ENCODE peak calls at places on chromosomes 6 and 20, in nine cellular contexts. T is activated T-helper 1 cell treated with Interleukin-2 at 50 U/mL for 16 hours; O is EL; C is stimulated activated CD4-positive, alpha-beta T cell treated with anti-CD3 and anti-CD28 coated beads, TNF-alpha, amount 100 ng/mL, for 1 hour; Z is KG1; Y is T-cell; N is stimulated activated CD8-positive, alpha-beta memory T cell treated with anti-CD3 and anti-CD28 coated beads, Interleukin-2, amount 100 ng/mL, for 48 hours; U is NCI-H748 treated with DMSO at 0.1 percent for 48 hours; B is IMR-90. J is an unnamed sample.
A peak's percentile ranks its signal among the peaks of the same experiment; 100 is the strongest.

GRCh38 chr6:56004421-56004820 is 129.0 kb upstream of the BMP5 start:
- DNase-seq in T (no peak), O (peak; percentile 56), C (no peak), Z (no peak), Y (no peak), N (no peak), U (no peak), B (peak; percentile 5), J (no peak)

GRCh38 chr6:6722195-6722594 is 133.7 kb downstream of the LY86 start:
- DNase-seq in T (no peak), O (no peak), C (no peak), Z (no peak), Y (no peak), N (no peak), U (no peak), B (no peak), J (no peak)

GRCh38 chr6:169289671-169290408 is 36.2 kb upstream of the THBS2 start:
- DNase-seq in T (no peak), O (no peak), C (no peak), Z (no peak), Y (no peak), N (no peak), U (no peak), B (peak; percentile 51), J (no peak)

GRCh38 chr6:110547266-110547964 is 71.0 kb upstream of the SLC22A16 start:
- DNase-seq in T (no peak), O (peak; percentile 83), C (no peak), Z (no peak), Y (no peak), N (no peak), U (no peak), B (peak; percentile 70), J (no peak)

GRCh38 chr6:26020983-26021349 is 58.4 kb downstream of the TRIM38 start:
- DNase-seq in T (no peak), O (peak; percentile 81), C (no peak), Z (no peak), Y (peak; percentile 39), N (no peak), U (no peak), B (peak; percentile 74), J (no peak)

GRCh38 chr6:132830236-132830799 is 15.9 kb downstream of the RPS12 start:
- DNase-seq in T (no peak), O (peak; percentile 35), C (no peak), Z (no peak), Y (no peak), N (no peak), U (peak; percentile 64), B (peak; percentile 59), J (no peak)

GRCh38 chr6:86856937-86857563 is 80.3 kb upstream of the HTR1E start:
- DNase-seq in T (no peak), O (peak; percentile 35), C (no peak), Z (peak; percentile 18), Y (peak; percentile 3), N (no peak), U (peak; percentile 8), B (peak; percentile 28), J (no peak)

GRCh38 chr6:157169656-157170055 is 153.7 kb downstream of the TMEM242 start:
- DNase-seq in T (no peak), O (no peak), C (no peak), Z (no peak), Y (no peak), N (no peak), U (no peak), B (no peak), J (no peak)

GRCh38 chr20:37757550-37757949 is 63.7 kb downstream of the CTNNBL1 start:
- DNase-seq in T (no peak), O (no peak), C (no peak), Z (no peak), Y (no peak), N (no peak), U (no peak), B (no peak), J (no peak)